ENCODE peak calls at places on chromosomes 11 and 22, in eight cellular contexts. One of them, this sample, is unnamed.

GRCh38 chr11:117625237-117625636 is 171.8 kb downstream of the DSCAML1 start:
- DNase-seq in AG04450: no peak
- DNase-seq in colonic mucosa: no peak
- DNase-seq in Calu3: no peak
- DNase-seq in AG10803: no peak
- DNase-seq in HFFc6: no peak
- DNase-seq in CD8-positive, alpha-beta T cell: no peak
- DNase-seq in cardiac muscle cell: no peak
- DNase-seq in this sample: no peak

GRCh38 chr11:96001037-96001436 is 77.1 kb upstream of the MTMR2 start:
- DNase-seq in AG04450: peak; percentile 55
- DNase-seq in colonic mucosa: peak; percentile 58
- DNase-seq in Calu3: no peak
- DNase-seq in AG10803: peak; percentile 96
- DNase-seq in HFFc6: peak; percentile 38
- DNase-seq in CD8-positive, alpha-beta T cell: no peak
- DNase-seq in cardiac muscle cell: peak; percentile 94
- DNase-seq in this sample: no peak

GRCh38 chr22:48868554-48868953 is 959.1 kb downstream of the BRD1 start:
- DNase-seq in AG04450: no peak
- DNase-seq in colonic mucosa: no peak
- DNase-seq in Calu3: no peak
- DNase-seq in AG10803: no peak
- DNase-seq in HFFc6: no peak
- DNase-seq in CD8-positive, alpha-beta T cell: no peak
- DNase-seq in cardiac muscle cell: no peak
- DNase-seq in this sample: peak; percentile 40

GRCh38 chr11:34790620-34791019 is 125.6 kb downstream of the APIP start:
- DNase-seq in AG04450: no peak
- DNase-seq in colonic mucosa: no peak
- DNase-seq in Calu3: peak; percentile 57
- DNase-seq in AG10803: no peak
- DNase-seq in HFFc6: no peak
- DNase-seq in CD8-positive, alpha-beta T cell: no peak
- DNase-seq in cardiac muscle cell: no peak
- DNase-seq in this sample: no peak

GRCh38 chr11:11916981-11917399 is 75.2 kb downstream of the USP47 start:
- DNase-seq in AG04450: peak; percentile 37
- DNase-seq in colonic mucosa: no peak
- DNase-seq in Calu3: no peak
- DNase-seq in AG10803: peak; percentile 87
- DNase-seq in HFFc6: peak; percentile 78
- DNase-seq in CD8-positive, alpha-beta T cell: no peak
- DNase-seq in cardiac muscle cell: peak; percentile 55
- DNase-seq in this sample: no peak

GRCh38 chr11:103633037-103633788 is 403.2 kb upstream of the DDI1 start:
- DNase-seq in AG04450: no peak
- DNase-seq in colonic mucosa: no peak
- DNase-seq in Calu3: no peak
- DNase-seq in AG10803: peak; percentile 98
- DNase-seq in HFFc6: peak; percentile 75
- DNase-seq in CD8-positive, alpha-beta T cell: no peak
- DNase-seq in cardiac muscle cell: peak; percentile 86
- DNase-seq in this sample: no peak

GRCh38 chr11:114773541-114774338 is 95.4 kb downstream of the NXPE2 start:
- DNase-seq in AG04450: no peak
- DNase-seq in colonic mucosa: no peak
- DNase-seq in Calu3: no peak
- DNase-seq in AG10803: no peak
- DNase-seq in HFFc6: no peak
- DNase-seq in CD8-positive, alpha-beta T cell: no peak
- DNase-seq in cardiac muscle cell: no peak
- DNase-seq in this sample: no peak

GRCh38 chr11:46072172-46072964 is 48.9 kb downstream of the PHF21A start:
- DNase-seq in AG04450: no peak
- DNase-seq in colonic mucosa: no peak
- DNase-seq in Calu3: no peak
- DNase-seq in AG10803: peak; percentile 9
- DNase-seq in HFFc6: no peak
- DNase-seq in CD8-positive, alpha-beta T cell: no peak
- DNase-seq in cardiac muscle cell: peak; percentile 15
- DNase-seq in this sample: no peak

GRCh38 chr22:34973926-34974325 is 92.0 kb upstream of the ISX start:
- DNase-seq in AG04450: no peak
- DNase-seq in colonic mucosa: no peak
- DNase-seq in Calu3: no peak
- DNase-seq in AG10803: peak; percentile 74
- DNase-seq in HFFc6: no peak
- DNase-seq in CD8-positive, alpha-beta T cell: no peak
- DNase-seq in cardiac muscle cell: no peak
- DNase-seq in this sample: no peak

GRCh38 chr22:39937881-39938280 is 22.3 kb upstream of the TMA7B start:
- DNase-seq in AG04450: no peak
- DNase-seq in colonic mucosa: no peak
- DNase-seq in Calu3: no peak
- DNase-seq in AG10803: no peak
- DNase-seq in HFFc6: no peak
- DNase-seq in CD8-positive, alpha-beta T cell: no peak
- DNase-seq in cardiac muscle cell: no peak
- DNase-seq in this sample: no peak

GRCh38 chr11:88359529-88359928 is 22.0 kb upstream of the CTSC start:
- DNase-seq in AG04450: no peak
- DNase-seq in colonic mucosa: no peak
- DNase-seq in Calu3: no peak
- DNase-seq in AG10803: no peak
- DNase-seq in HFFc6: no peak
- DNase-seq in CD8-positive, alpha-beta T cell: no peak
- DNase-seq in cardiac muscle cell: no peak
- DNase-seq in this sample: no peak

GRCh38 chr11:17713851-17714250 is 5.5 kb upstream of the MYOD1 start:
- DNase-seq in AG04450: no peak
- DNase-seq in colonic mucosa: no peak
- DNase-seq in Calu3: no peak
- DNase-seq in AG10803: no peak
- DNase-seq in HFFc6: no peak
- DNase-seq in CD8-positive, alpha-beta T cell: no peak
- DNase-seq in cardiac muscle cell: no peak
- DNase-seq in this sample: no peak

GRCh38 chr11:10379022-10379421 is 74.1 kb downstream of the ADM start:
- DNase-seq in AG04450: no peak
- DNase-seq in colonic mucosa: no peak
- DNase-seq in Calu3: no peak
- DNase-seq in AG10803: no peak
- DNase-seq in HFFc6: peak; percentile 41
- DNase-seq in CD8-positive, alpha-beta T cell: no peak
- DNase-seq in cardiac muscle cell: no peak
- DNase-seq in this sample: no peak

GRCh38 chr22:30217698-30218565 is 28.6 kb downstream of the LIF start:
- DNase-seq in AG04450: no peak
- DNase-seq in colonic mucosa: no peak
- DNase-seq in Calu3: no peak
- DNase-seq in AG10803: peak; percentile 53
- DNase-seq in HFFc6: no peak
- DNase-seq in CD8-positive, alpha-beta T cell: no peak
- DNase-seq in cardiac muscle cell: no peak
- DNase-seq in this sample: no peak

GRCh38 chr11:12090061-12090572 is 20.3 kb upstream of the MICAL2 start:
- DNase-seq in AG04450: no peak
- DNase-seq in colonic mucosa: peak; percentile 35
- DNase-seq in Calu3: peak; percentile 60
- DNase-seq in AG10803: peak; percentile 76
- DNase-seq in HFFc6: peak; percentile 43
- DNase-seq in CD8-positive, alpha-beta T cell: no peak
- DNase-seq in cardiac muscle cell: peak; percentile 63
- DNase-seq in this sample: no peak

GRCh38 chr11:66933508-66933907 is 24.7 kb downstream of the PC start:
- DNase-seq in AG04450: no peak
- DNase-seq in colonic mucosa: no peak
- DNase-seq in Calu3: no peak
- DNase-seq in AG10803: peak; percentile 63
- DNase-seq in HFFc6: no peak
- DNase-seq in CD8-positive, alpha-beta T cell: no peak
- DNase-seq in cardiac muscle cell: peak; percentile 35
- DNase-seq in this sample: no peak

GRCh38 chr11:81644239-81644840 is 1089.3 kb downstream of the FAM181B start:
- DNase-seq in AG04450: no peak
- DNase-seq in colonic mucosa: no peak
- DNase-seq in Calu3: no peak
- DNase-seq in AG10803: peak; percentile 39
- DNase-seq in HFFc6: peak; percentile 8
- DNase-seq in CD8-positive, alpha-beta T cell: no peak
- DNase-seq in cardiac muscle cell: peak; percentile 58
- DNase-seq in this sample: no peak

GRCh38 chr22:37060801-37061610 is 9.5 kb downstream of the KCTD17 start:
- DNase-seq in AG04450: no peak
- DNase-seq in colonic mucosa: no peak
- DNase-seq in Calu3: no peak
- DNase-seq in AG10803: no peak
- DNase-seq in HFFc6: no peak
- DNase-seq in CD8-positive, alpha-beta T cell: no peak
- DNase-seq in cardiac muscle cell: no peak
- DNase-seq in this sample: no peak

GRCh38 chr11:2730323-2731284 is 30.8 kb upstream of the KCNQ1OT1 start:
- DNase-seq in AG04450: no peak
- DNase-seq in colonic mucosa: no peak
- DNase-seq in Calu3: no peak
- DNase-seq in AG10803: no peak
- DNase-seq in HFFc6: no peak
- DNase-seq in CD8-positive, alpha-beta T cell: no peak
- DNase-seq in cardiac muscle cell: no peak
- DNase-seq in this sample: no peak

GRCh38 chr22:22044153-22044552 is 61.6 kb upstream of the TOP3B start:
- DNase-seq in AG04450: no peak
- DNase-seq in colonic mucosa: no peak
- DNase-seq in Calu3: no peak
- DNase-seq in AG10803: no peak
- DNase-seq in HFFc6: no peak
- DNase-seq in CD8-positive, alpha-beta T cell: no peak
- DNase-seq in cardiac muscle cell: no peak
- DNase-seq in this sample: no peak
- TF ChIP-seq CTCF in AG04450: no peak
- TF ChIP-seq CTCF in colonic mucosa: no peak
- TF ChIP-seq CTCF in Calu3: no peak
- TF ChIP-seq CTCF in AG10803: no peak
- TF ChIP-seq CTCF in HFFc6: no peak
- TF ChIP-seq CTCF in CD8-positive, alpha-beta T cell: no peak
- TF ChIP-seq CTCF in cardiac muscle cell: no peak
- TF ChIP-seq CTCF in this sample: no peak

DNA sequence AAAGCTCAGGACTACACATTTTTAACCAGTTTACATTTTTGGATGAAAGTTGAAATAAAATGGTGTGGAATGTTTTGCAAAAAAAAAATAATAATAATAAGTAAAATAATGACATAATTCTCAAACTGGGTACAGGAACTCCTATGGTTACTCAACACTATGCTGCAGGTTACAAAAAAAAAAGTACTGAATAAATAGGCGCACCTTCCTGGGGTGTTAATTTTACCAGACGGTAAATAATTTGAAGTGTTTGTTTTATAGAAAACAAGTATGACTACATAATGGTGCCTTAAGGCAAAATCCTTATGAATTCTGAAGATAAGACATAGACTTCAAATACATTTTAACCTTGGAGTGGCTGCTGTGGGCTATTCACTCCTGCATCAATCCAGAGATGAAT is 76.5 kb downstream of the RELT start:
- DNase-seq in AG04450: no peak
- DNase-seq in colonic mucosa: no peak
- DNase-seq in Calu3: no peak
- DNase-seq in AG10803: no peak
- DNase-seq in HFFc6: no peak
- DNase-seq in CD8-positive, alpha-beta T cell: no peak
- DNase-seq in cardiac muscle cell: no peak
- DNase-seq in this sample: no peak
- TF ChIP-seq CTCF in AG04450: no peak
- TF ChIP-seq CTCF in colonic mucosa: no peak
- TF ChIP-seq CTCF in Calu3: no peak
- TF ChIP-seq CTCF in AG10803: no peak
- TF ChIP-seq CTCF in HFFc6: no peak
- TF ChIP-seq CTCF in CD8-positive, alpha-beta T cell: no peak
- TF ChIP-seq CTCF in cardiac muscle cell: no peak
- TF ChIP-seq CTCF in this sample: no peak

GRCh38 chr11:73401924-73402833 is 26.0 kb downstream of the RELT start:
- DNase-seq in AG04450: no peak
- DNase-seq in colonic mucosa: no peak
- DNase-seq in Calu3: no peak
- DNase-seq in AG10803: no peak
- DNase-seq in HFFc6: no peak
- DNase-seq in CD8-positive, alpha-beta T cell: no peak
- DNase-seq in cardiac muscle cell: peak; percentile 36
- DNase-seq in this sample: no peak

GRCh38 chr11:73401217-73401923 is 25.2 kb downstream of the RELT start:
- DNase-seq in AG04450: no peak
- DNase-seq in colonic mucosa: no peak
- DNase-seq in Calu3: no peak
- DNase-seq in AG10803: no peak
- DNase-seq in HFFc6: no peak
- DNase-seq in CD8-positive, alpha-beta T cell: no peak
- DNase-seq in cardiac muscle cell: no peak
- DNase-seq in this sample: no peak

GRCh38 chr11:73404048-73404447 is 27.8 kb downstream of the RELT start:
- DNase-seq in AG04450: no peak
- DNase-seq in colonic mucosa: no peak
- DNase-seq in Calu3: peak; percentile 36
- DNase-seq in AG10803: peak; percentile 65
- DNase-seq in HFFc6: peak; percentile 28
- DNase-seq in CD8-positive, alpha-beta T cell: no peak
- DNase-seq in cardiac muscle cell: peak; percentile 80
- DNase-seq in this sample: no peak

GRCh38 chr11:73403541-73403940 is 27.3 kb downstream of the RELT start:
- DNase-seq in AG04450: no peak
- DNase-seq in colonic mucosa: no peak
- DNase-seq in Calu3: no peak
- DNase-seq in AG10803: no peak
- DNase-seq in HFFc6: no peak
- DNase-seq in CD8-positive, alpha-beta T cell: no peak
- DNase-seq in cardiac muscle cell: no peak
- DNase-seq in this sample: no peak

GRCh38 chr11:73402834-73403185 is 26.6 kb downstream of the RELT start:
- DNase-seq in AG04450: no peak
- DNase-seq in colonic mucosa: no peak
- DNase-seq in Calu3: no peak
- DNase-seq in AG10803: no peak
- DNase-seq in HFFc6: no peak
- DNase-seq in CD8-positive, alpha-beta T cell: no peak
- DNase-seq in cardiac muscle cell: no peak
- DNase-seq in this sample: no peak
- TF ChIP-seq CTCF in AG04450: peak; percentile 51
- TF ChIP-seq CTCF in colonic mucosa: no peak
- TF ChIP-seq CTCF in Calu3: no peak
- TF ChIP-seq CTCF in AG10803: peak; percentile 26
- TF ChIP-seq CTCF in HFFc6: peak; percentile 54
- TF ChIP-seq CTCF in CD8-positive, alpha-beta T cell: no peak
- TF ChIP-seq CTCF in cardiac muscle cell: peak; percentile 27
- TF ChIP-seq CTCF in this sample: peak; percentile 61

DNA sequence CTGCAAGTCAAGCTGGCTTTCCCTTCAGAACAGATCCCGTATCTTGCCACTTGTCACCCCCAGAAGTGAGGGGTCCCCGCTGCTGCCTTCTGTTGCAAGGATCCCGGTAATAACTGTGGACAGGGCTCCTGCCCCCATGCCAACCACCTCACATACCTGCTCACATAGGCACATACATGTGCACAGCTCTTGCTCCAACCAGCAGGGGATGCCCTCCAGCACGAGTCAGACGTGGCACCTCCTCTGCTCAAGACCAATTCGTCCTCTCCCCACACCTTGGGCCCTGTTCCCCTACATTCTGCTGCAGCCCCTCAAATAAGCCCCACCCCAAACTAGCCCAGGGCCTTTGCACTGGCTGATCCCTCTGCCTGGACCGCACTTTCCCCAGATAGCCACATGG is 163.3 kb downstream of the CRYBB2 start:
- DNase-seq in AG04450: no peak
- DNase-seq in colonic mucosa: no peak
- DNase-seq in Calu3: no peak
- DNase-seq in AG10803: no peak
- DNase-seq in HFFc6: no peak
- DNase-seq in CD8-positive, alpha-beta T cell: no peak
- DNase-seq in cardiac muscle cell: no peak
- DNase-seq in this sample: no peak
- TF ChIP-seq CTCF in AG04450: peak; percentile 11
- TF ChIP-seq CTCF in colonic mucosa: no peak
- TF ChIP-seq CTCF in Calu3: no peak
- TF ChIP-seq CTCF in AG10803: no peak
- TF ChIP-seq CTCF in HFFc6: peak; percentile 35
- TF ChIP-seq CTCF in CD8-positive, alpha-beta T cell: no peak
- TF ChIP-seq CTCF in cardiac muscle cell: peak; percentile 12
- TF ChIP-seq CTCF in this sample: peak; percentile 39

This sample was measured in chondrocyte.